ENCODE peak calls at places on chromosomes 6 and 20, in five cellular contexts. E is A549, X is GM12878, P is H1, O is K562. F is an unnamed sample.

GRCh38 chr6:38783436-38784228 is 68.5 kb downstream of the DNAH8 start:
- DNase-seq in O (no peak), X (no peak), P (no peak), E (no peak), F (no peak)

GRCh38 chr6:11711644-11711993 is 67.0 kb downstream of the ADTRP start:
- DNase-seq in E (no peak), O (no peak), P (no peak), X (peak), F (no peak)

GRCh38 chr20:4069741-4070140 is 54.4 kb upstream of the RNF24 start:
- DNase-seq in E (no peak), P (no peak), O (no peak), X (no peak), F (no peak)

GRCh38 chr6:135686784-135687301 is 164.7 kb upstream of the PDE7B start:
- DNase-seq in P (no peak), X (no peak), E (no peak), O (no peak), F (no peak)

GRCh38 chr20:4936392-4936850 is 64.9 kb downstream of the SLC23A2 start:
- DNase-seq in E (no peak), O (no peak), P (no peak), X (no peak), F (no peak)

GRCh38 chr6:105424177-105424783 is 21.4 kb upstream of the PREP start:
- DNase-seq in E (peak), P (peak), X (no peak), O (peak), F (peak)

GRCh38 chr20:4763776-4764525 is 42.2 kb downstream of the PRND start:
- DNase-seq in X (no peak), P (no peak), E (no peak), O (no peak), F (no peak)

GRCh38 chr6:137487947-137488735 is 6.1 kb downstream of the OLIG3 start:
- DNase-seq in P (no peak), O (no peak), E (no peak), X (no peak), F (no peak)

GRCh38 chr6:74447013-74447412 is 751.0 kb downstream of the CD109 start:
- DNase-seq in O (no peak), P (no peak), X (peak), E (peak), F (no peak)

GRCh38 chr20:57560554-57561355 is at the start of gene PCK1:
- DNase-seq in O (peak), X (no peak), E (peak), P (no peak), F (peak)

GRCh38 chr6:110939429-110939828 is 19.1 kb upstream of the GTF3C6 start:
- DNase-seq in X (no peak), E (no peak), P (no peak), O (peak), F (no peak)

GRCh38 chr20:52524865-52525264 is 333.3 kb upstream of the ZFP64 start:
- DNase-seq in O (no peak), E (no peak), X (no peak), P (no peak), F (no peak)

DNA sequence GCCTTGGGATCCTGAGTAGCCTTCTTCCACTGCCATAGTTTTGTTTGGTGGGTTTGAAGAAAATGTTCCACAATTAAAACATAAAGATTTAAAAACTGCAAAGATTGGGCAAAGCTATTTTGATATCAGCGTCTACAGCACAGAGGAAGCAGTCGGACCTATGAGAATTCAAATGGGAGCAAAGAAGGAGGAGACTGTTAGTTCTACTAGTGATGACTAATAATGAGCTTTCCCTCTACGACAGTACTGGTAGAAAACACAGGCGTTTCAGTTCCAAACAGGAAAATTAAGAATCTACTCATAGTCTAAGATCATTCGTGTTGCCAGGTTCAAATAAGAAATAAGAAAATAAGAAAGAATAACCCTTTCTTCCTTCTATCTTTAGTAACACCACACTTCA is 121.2 kb downstream of the INSM1 start:
- DNase-seq in X (peak), P (no peak), E (no peak), O (no peak), F (no peak)
- TF ChIP-seq HDAC2 in X (no peak), P (no peak), E (no peak), O (no peak), F (no peak)

DNA sequence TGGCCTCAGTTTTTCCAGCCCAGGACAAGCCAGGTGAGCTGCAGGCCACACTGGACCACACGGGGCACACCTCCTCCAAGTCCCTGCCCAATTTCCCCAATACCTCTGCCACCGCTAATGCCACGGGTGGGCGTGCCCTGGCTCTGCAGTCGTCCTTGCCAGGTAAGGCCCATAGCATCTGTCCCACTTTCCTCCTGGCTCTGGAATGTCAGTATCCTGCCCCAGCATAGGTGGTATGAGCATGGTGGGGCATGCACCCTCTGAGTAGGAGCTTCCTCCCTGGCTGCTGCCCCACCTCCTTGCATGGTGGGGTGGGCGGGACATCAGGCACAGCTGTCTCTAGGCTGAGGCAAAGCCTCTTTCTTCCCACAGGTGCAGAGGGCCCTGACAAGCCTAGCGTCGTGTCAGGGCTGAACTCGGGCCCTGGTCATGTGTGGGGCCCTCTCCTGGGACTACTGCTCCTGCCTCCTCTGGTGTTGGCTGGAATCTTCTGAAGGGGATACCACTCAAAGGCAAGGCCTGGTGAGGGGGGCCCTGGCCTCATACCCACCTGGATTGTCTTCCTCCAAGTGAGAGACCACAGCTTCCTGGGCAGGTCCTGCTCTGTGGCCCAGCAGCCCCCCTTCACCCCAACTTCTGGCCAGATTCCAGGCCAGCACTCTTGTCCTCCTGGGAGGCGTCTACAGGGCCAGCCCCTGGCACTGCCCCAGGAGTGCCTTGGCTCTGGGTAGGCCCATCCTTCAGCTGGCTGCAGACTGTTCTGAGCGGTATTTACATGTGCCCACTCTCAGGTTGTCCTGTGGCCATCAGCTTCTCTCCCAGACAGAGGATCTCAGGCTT is 9.1 kb downstream of the PI16 start:
- DNase-seq in X (no peak), O (no peak), P (no peak), E (no peak), F (no peak)
- TF ChIP-seq HDAC2 in X (no peak), O (no peak), P (no peak), E (no peak), F (no peak)

GRCh38 chr20:1500496-1500895 is 9.3 kb upstream of the SIRPB2 start:
- DNase-seq in X (no peak), O (no peak), P (no peak), E (no peak), F (no peak)

GRCh38 chr20:1494436-1494835 is 3.2 kb upstream of the SIRPB2 start:
- DNase-seq in O (no peak), P (no peak), X (no peak), E (no peak), F (no peak)

GRCh38 chr20:1503564-1504227 is 12.5 kb upstream of the SIRPB2 start:
- DNase-seq in E (peak), O (peak), P (peak), X (peak), F (peak)

GRCh38 chr20:1496930-1497329 is 5.7 kb upstream of the SIRPB2 start:
- DNase-seq in X (no peak), P (no peak), O (no peak), E (no peak), F (no peak)

DNA sequence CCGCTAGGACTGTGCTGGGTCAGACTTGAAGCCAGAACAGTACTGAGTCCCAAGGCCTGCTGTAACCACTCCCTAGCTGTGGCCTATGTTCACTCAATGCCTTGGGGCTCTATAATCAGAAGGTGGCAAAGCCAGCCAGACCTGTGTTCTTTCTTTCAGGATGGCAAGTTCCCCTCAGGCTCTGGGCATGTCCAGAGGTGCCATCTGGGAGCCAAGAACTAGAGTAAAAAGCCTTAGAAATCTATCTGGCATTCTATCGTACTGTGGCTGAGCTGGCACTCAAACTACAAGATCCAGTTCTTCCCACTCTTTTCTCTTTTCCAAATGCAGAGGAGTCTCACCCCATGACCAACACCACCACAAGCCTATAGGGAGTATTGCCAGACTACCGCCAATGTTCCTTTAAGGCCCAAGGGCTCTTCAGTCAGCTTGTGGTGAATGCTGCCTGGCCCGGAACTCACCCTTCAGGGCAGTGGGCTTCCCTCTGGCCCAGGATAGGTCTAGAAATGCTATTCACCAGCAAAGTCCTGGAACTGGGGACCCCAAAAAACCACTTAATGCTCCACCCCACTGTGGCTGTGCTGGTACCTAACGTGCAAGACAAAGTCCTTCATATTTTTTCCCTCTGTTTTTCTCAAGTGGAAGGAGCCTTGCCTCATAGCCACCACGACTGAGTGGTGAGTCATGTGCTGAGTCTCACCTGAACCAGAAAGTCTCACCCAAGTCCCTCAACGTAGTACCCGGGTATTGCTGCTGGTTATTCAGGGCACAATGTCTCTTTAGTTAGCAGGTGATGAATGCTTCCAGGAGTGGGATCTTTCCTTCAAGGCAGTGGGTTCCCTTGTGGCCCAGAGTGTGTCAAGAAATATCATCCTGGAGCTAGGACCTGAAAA is 8.6 kb upstream of the SIRPB2 start:
- DNase-seq in X (no peak), E (no peak), O (no peak), P (no peak), F (no peak)
- TF ChIP-seq HDAC2 in X (no peak), E (no peak), O (no peak), P (no peak), F (no peak)

DNA sequence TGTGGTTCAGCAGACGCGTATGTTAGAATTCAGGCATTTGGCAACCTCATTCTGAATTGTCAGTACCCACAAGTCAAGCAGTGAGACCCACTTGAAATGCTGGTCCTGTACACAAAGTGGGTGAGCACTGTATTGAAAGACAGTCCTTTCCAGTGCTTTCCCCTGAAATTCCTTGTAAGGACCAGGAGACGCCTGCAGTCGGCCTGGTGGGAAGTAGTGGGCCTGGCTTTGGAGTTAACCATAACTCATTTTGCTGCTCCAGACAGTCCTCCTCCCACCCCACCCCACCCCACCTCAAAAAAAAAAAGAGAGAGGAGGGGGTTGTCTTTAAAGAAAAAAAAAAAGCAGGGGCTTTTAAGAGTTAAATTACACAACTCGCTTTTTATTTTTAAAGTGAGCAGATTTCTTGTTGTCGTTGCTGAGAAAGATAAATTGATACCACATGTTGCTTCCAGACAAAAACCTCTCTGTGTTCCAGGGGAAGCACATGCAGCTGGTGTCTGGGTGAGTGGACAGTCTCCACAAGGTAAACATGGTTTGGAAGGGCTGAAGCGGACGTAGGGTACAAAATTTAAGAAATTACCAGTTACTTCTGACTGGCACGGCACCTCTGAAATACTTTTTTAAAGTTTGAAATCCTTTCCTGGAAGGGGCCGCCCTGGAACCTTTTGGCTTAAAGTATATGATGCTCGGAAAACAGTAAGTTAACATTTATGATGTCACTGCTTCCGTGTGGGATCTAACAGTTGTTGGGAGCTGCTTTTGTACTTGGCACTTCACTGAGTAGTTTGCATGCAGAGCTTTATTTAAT is 95.3 kb downstream of the FOXO3 start:
- DNase-seq in X (no peak), P (no peak), O (no peak), E (no peak), F (peak)
- TF ChIP-seq HDAC2 in X (no peak), P (no peak), O (no peak), E (no peak), F (no peak)

DNA sequence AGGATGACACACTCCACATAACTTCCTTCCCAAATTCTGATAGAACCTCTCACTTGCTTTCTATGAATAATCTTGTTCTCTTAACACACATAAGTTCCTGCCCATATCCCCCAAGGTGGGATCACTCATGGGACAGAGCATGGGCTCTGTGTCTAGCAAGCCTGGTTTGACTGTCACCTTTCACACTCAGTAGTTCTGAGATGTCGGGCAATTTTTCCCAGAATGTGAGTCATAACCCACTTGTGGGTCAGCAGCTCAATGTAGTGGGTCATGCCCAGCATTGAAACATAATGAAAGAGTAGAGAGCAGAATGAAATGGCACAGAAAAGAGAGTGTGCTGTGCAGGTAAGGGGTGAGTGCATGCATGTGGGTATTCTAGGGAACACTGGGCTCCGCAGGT is 78.0 kb downstream of the LRFN2 start:
- DNase-seq in E (no peak), P (no peak), X (no peak), O (no peak), F (no peak)
- TF ChIP-seq HDAC2 in E (no peak), P (no peak), X (no peak), O (no peak), F (no peak)